ENCODE peak calls at places on chromosomes 5 and 9, in seven cellular contexts. F is effector memory CD8-positive, alpha-beta T cell; U is Jurkat, Clone E6-1; V is activated T-cell treated with anti-CD3 and anti-CD28 coated beads for 24 hours; M is sigmoid colon; B is transverse colon; R is ascending aorta. N is an unnamed sample.

GRCh38 chr5:56638768-56639238 is 176.5 kb upstream of the MAP3K1 start:
- DNase-seq in F (no peak), U (no peak), V (no peak), M (no peak), B (no peak), R (no peak), N (no peak)

GRCh38 chr5:17185349-17185748 is 32.1 kb upstream of the BASP1 start:
- DNase-seq in F (no peak), U (no peak), V (no peak), M (no peak), B (no peak), R (no peak), N (no peak)

GRCh38 chr5:38783011-38783551 is 62.7 kb upstream of the OSMR start:
- DNase-seq in F (no peak), U (no peak), V (no peak), M (no peak), B (no peak), R (no peak), N (no peak)

GRCh38 chr5:16600397-16600796 is 16.4 kb downstream of the RETREG1 start:
- DNase-seq in F (no peak), U (no peak), V (no peak), M (peak; percentile 73), B (no peak), R (no peak), N (no peak)

GRCh38 chr9:117783828-117784227 is 79.6 kb downstream of the TLR4 start:
- DNase-seq in F (peak; percentile 24), U (peak; percentile 35), V (no peak), M (no peak), B (peak; percentile 18), R (no peak), N (no peak)

GRCh38 chr5:164048527-164048926 is 543.1 kb downstream of the MAT2B start:
- DNase-seq in F (no peak), U (no peak), V (no peak), M (no peak), B (no peak), R (no peak), N (no peak)

GRCh38 chr5:76595755-76596481 is 27.3 kb downstream of the F2RL2 start:
- DNase-seq in F (no peak), U (no peak), V (no peak), M (no peak), B (no peak), R (no peak), N (no peak)

GRCh38 chr5:180810210-180811011 is 7.8 kb upstream of the MGAT1 start:
- DNase-seq in F (peak; percentile 95), U (peak; percentile 90), V (peak; percentile 91), M (peak; percentile 98), B (peak; percentile 99), R (peak; percentile 96), N (peak; percentile 98)

GRCh38 chr9:105360344-105360743 is 87.5 kb upstream of the FSD1L start:
- DNase-seq in F (no peak), U (no peak), V (no peak), M (no peak), B (no peak), R (no peak), N (no peak)

GRCh38 chr5:53381-54174 is 38.4 kb upstream of the PLEKHG4B start:
- DNase-seq in F (no peak), U (peak; percentile 17), V (peak; percentile 20), M (no peak), B (peak; percentile 23), R (no peak), N (no peak)

GRCh38 chr5:119174578-119175163 is 103.8 kb downstream of the DMXL1 start:
- DNase-seq in F (no peak), U (no peak), V (no peak), M (no peak), B (no peak), R (no peak), N (no peak)

GRCh38 chr5:158013939-158014338 is 155.0 kb upstream of the CLINT1 start:
- DNase-seq in F (no peak), U (no peak), V (no peak), M (no peak), B (peak; percentile 42), R (no peak), N (no peak)

GRCh38 chr9:2267171-2267740 is 252.1 kb downstream of the SMARCA2 start:
- DNase-seq in F (no peak), U (no peak), V (no peak), M (no peak), B (no peak), R (no peak), N (no peak)

GRCh38 chr5:173472784-173473278 is 143.6 kb downstream of the BOD1 start:
- DNase-seq in F (no peak), U (no peak), V (no peak), M (no peak), B (no peak), R (peak; percentile 86), N (no peak)

GRCh38 chr5:116738270-116738947 is 163.8 kb upstream of the SEMA6A start:
- DNase-seq in F (no peak), U (no peak), V (no peak), M (no peak), B (no peak), R (no peak), N (no peak)

GRCh38 chr9:35966433-35966832 is 8.5 kb upstream of the OR2S2 start:
- DNase-seq in F (no peak), U (no peak), V (no peak), M (no peak), B (no peak), R (no peak), N (no peak)

GRCh38 chr5:165370233-165370632 is 1864.8 kb downstream of the MAT2B start:
- DNase-seq in F (no peak), U (no peak), V (no peak), M (no peak), B (no peak), R (no peak), N (no peak)

GRCh38 chr5:180126716-180127681 is 55.4 kb upstream of the RNF130 start:
- DNase-seq in F (peak; percentile 27), U (no peak), V (peak; percentile 11), M (no peak), B (no peak), R (no peak), N (no peak)

GRCh38 chr5:81830602-81831001 is 79.7 kb upstream of the SSBP2 start:
- DNase-seq in F (no peak), U (no peak), V (no peak), M (no peak), B (no peak), R (no peak), N (no peak)